ENCODE peak calls at places on chromosome 10, in four cellular contexts. Z is HepG2, R is K562, X is GM12878. F is an unnamed sample.

GRCh38 chr10:2019281-2019680 is 282.0 kb upstream of the ADARB2 start:
- DNase-seq in X (no peak), Z (no peak), R (no peak), F (no peak)

GRCh38 chr10:126551197-126551596 is 119.3 kb downstream of the C10orf90 start:
- DNase-seq in R (no peak), Z (no peak), X (no peak), F (no peak)

GRCh38 chr10:96673318-96674099 is 46.8 kb downstream of the PIK3AP1 start:
- DNase-seq in X (peak; percentile 67), Z (peak; percentile 80), R (no peak), F (no peak)

GRCh38 chr10:53111529-53111928 is 338.9 kb upstream of the MBL2 start:
- DNase-seq in Z (peak; percentile 23), R (no peak), X (no peak), F (no peak)

GRCh38 chr10:57303567-57303966 is 942.5 kb upstream of the ZWINT start:
- DNase-seq in X (no peak), R (no peak), Z (no peak), F (no peak)

GRCh38 chr10:78065616-78066410 is 32.1 kb downstream of the RPS24 start:
- DNase-seq in Z (no peak), X (no peak), R (peak; percentile 31), F (no peak)

GRCh38 chr10:124106241-124106905 is 13.0 kb upstream of the CHST15 start:
- DNase-seq in X (peak; percentile 57), Z (peak; percentile 28), R (no peak), F (no peak)

GRCh38 chr10:119310807-119311206 is 103.4 kb downstream of the GRK5 start:
- DNase-seq in R (no peak), Z (no peak), X (no peak), F (no peak)

GRCh38 chr10:112792487-112793196 is 157.4 kb upstream of the TCF7L2 start:
- DNase-seq in R (no peak), Z (no peak), X (no peak), F (no peak)

GRCh38 chr10:131963811-131964210 is 17.9 kb downstream of the BNIP3 start:
- DNase-seq in R (no peak), X (no peak), Z (no peak), F (no peak)

GRCh38 chr10:89553064-89553734 is 17.8 kb upstream of the SLC16A12 start:
- DNase-seq in R (no peak), Z (peak; percentile 37), X (no peak), F (no peak)

GRCh38 chr10:1244493-1244892 is 188.3 kb downstream of the WDR37 start:
- DNase-seq in X (no peak), Z (no peak), R (no peak), F (no peak)

GRCh38 chr10:30062582-30062981 is 3.2 kb upstream of the JCAD start:
- DNase-seq in R (no peak), X (no peak), Z (no peak), F (no peak)

GRCh38 chr10:132036153-132036886 is 29.4 kb upstream of the JAKMIP3 start:
- DNase-seq in R (no peak), Z (no peak), X (no peak), F (peak; percentile 58)

GRCh38 chr10:100838986-100839385 is 73.8 kb upstream of the SLF2 start:
- DNase-seq in Z (no peak), X (no peak), R (no peak), F (no peak)

DNA sequence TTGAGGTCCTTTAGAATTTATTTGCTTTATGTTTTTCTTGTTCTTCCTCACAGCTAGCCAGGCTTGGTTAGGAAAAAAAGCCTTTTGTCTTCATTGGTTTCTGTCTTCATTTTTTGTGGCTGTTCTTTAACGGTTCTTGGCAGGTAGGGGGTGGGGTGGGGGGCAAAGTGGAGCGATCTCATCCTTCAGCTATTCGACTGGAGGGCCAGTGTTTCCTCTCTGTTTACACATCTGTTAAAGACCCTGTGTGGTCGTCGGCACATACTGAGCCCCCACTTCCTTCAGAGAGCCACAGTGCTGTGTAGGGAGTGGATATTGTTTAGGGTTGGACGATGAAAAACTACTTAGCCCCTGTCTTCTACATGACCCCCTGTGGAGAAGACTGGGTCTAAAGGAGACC is 28.9 kb downstream of the PRPF18 start:
- DNase-seq in R (no peak), X (no peak), Z (no peak), F (peak; percentile 21)
- TF ChIP-seq CBFB in R (no peak), X (no peak), Z (no peak), F (no peak)

GRCh38 chr10:102996876-102997275 is 78.8 kb downstream of the CNNM2 start:
- DNase-seq in R (no peak), X (no peak), Z (no peak), F (no peak)

GRCh38 chr10:102998508-102998907 is 80.4 kb downstream of the CNNM2 start:
- DNase-seq in R (no peak), Z (no peak), X (no peak), F (no peak)

GRCh38 chr10:102997998-102998397 is 79.9 kb downstream of the CNNM2 start:
- DNase-seq in X (peak; percentile 33), Z (peak; percentile 65), R (no peak), F (no peak)

DNA sequence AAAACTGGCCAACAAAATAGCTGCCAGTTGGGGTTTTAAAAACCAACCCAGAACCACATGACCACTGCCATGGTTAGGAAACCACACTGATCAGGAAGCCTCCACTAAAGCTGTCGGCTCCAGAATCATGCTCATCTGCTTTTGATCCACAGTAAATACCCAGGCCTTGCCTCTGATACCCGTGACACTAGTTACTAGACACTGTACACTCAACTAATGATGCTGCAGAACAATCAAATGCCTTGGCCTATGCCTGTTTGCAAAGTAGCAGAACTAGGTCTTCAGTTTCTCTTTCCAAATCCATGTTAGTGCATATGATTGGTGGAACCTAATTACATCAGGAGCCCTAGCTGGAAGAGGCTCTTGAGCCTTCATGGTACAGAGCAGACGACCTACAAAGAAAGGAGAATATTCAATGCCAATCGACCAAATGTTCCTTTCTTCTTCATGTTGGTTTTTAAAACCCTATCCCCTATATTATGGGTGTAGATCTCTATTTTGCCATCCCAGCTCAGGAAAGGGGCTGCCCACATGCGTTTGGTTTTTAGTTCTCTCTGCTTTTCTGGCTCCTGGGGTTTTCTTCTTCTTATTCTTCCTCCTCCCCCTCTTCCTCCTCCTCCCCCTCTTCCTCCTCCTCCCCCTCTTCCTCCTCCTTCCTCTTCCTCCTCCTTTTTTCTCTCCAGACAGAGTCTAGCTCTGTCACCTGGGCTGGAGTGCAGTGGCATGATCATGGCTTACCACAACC is 76.6 kb downstream of the CNNM2 start:
- DNase-seq in R (no peak), Z (no peak), X (no peak), F (no peak)
- TF ChIP-seq CREM in R (no peak), Z (no peak), X (no peak), F (no peak)

DNA sequence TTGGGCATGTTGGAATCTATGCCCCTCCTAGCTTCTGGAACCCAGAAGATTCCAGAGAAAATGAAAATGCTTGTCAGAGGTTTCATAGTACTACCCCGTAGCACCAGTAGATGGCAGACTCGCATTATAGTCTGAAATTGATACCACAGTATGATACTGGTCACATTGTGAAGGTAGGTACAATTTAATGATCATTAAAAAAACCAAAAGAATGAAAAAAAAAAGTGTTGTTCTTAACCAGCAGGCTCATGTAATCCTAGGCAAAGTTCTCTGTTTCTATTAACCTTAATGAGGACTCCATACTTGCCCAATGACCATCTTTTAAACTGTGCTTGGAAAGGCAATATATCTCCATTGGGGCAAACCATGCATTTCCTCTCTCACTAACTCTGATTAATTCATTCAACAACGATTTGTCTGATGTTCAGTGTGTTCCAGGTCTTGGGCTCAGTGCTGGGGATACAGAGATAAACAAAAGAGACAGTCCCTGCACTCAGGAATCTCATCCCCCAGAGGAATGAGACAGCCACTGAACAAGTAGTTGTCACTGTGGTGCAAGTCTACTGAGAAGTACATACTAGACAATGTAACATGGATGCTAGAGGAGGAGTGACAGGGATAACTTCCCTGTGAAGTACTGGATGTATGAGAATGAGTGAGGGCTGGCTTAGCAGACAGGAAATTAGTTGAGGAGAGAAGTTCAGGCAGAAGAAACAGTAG is 223.5 kb upstream of the PHYHIPL start:
- DNase-seq in Z (peak; percentile 53), X (peak; percentile 19), R (peak; percentile 43), F (peak; percentile 56)
- TF ChIP-seq ETV6 in Z (no peak), X (no peak), R (no peak), F (no peak)

GRCh38 chr10:14487511-14487909 is 156.8 kb upstream of the FRMD4A start:
- DNase-seq in X (no peak), R (no peak), Z (no peak), F (no peak)
- TF ChIP-seq CBFB in X (no peak), R (no peak), Z (no peak), F (no peak)